ENCODE peak calls at places on chromosomes 13 and 19, in five cellular contexts. Q is fibroblast of lung, X is retinal pigment epithelial cell, T is neural progenitor cell, I is bronchial epithelial cell. F is an unnamed sample.

GRCh38 chr19:53660584-53660983 is 28.8 kb downstream of the DPRX start:
- DNase-seq in Q (no peak), X (no peak), T (no peak), I (no peak), F (no peak)

GRCh38 chr13:63700366-63700765 is 2284.7 kb upstream of the PCDH20 start:
- DNase-seq in Q (no peak), X (no peak), T (no peak), I (no peak), F (no peak)

GRCh38 chr13:93375491-93375890 is 148.9 kb downstream of the GPC6 start:
- DNase-seq in Q (no peak), X (no peak), T (no peak), I (no peak), F (no peak)

GRCh38 chr19:50843205-50843604 is 9.8 kb upstream of the KLK15 start:
- DNase-seq in Q (no peak), X (no peak), T (no peak), I (no peak), F (no peak)

GRCh38 chr13:29993716-29994488 is 143.5 kb upstream of the UBL3 start:
- DNase-seq in Q (peak; percentile 39), X (no peak), T (no peak), I (peak; percentile 33), F (no peak)

GRCh38 chr19:32708457-32708856 is 11.1 kb upstream of the TDRD12 start:
- DNase-seq in Q (no peak), X (no peak), T (no peak), I (no peak), F (no peak)

GRCh38 chr13:23796546-23796945 is 92.7 kb downstream of the MIPEP start:
- DNase-seq in Q (peak; percentile 32), X (no peak), T (no peak), I (peak; percentile 37), F (no peak)

GRCh38 chr13:112616586-112617381 is 28.8 kb upstream of the TUBGCP3 start:
- DNase-seq in Q (peak; percentile 47), X (no peak), T (peak; percentile 65), I (peak; percentile 49), F (no peak)

GRCh38 chr13:107348931-107349330 is 781.0 kb upstream of the ARGLU1 start:
- DNase-seq in Q (peak; percentile 69), X (no peak), T (no peak), I (peak; percentile 43), F (no peak)

GRCh38 chr19:11425719-11426457 is 6.8 kb upstream of the RGL3 start:
- DNase-seq in Q (no peak), X (no peak), T (no peak), I (no peak), F (no peak)

GRCh38 chr19:50565984-50566903 is 2.0 kb downstream of the LRRC4B start:
- DNase-seq in Q (no peak), X (no peak), T (peak; percentile 74), I (no peak), F (no peak)

GRCh38 chr19:48746120-48746519 is 589 bp downstream of the IZUMO1 start:
- DNase-seq in Q (no peak), X (no peak), T (no peak), I (no peak), F (no peak)

GRCh38 chr13:77009011-77009410 is 17.1 kb downstream of the CLN5 start:
- DNase-seq in Q (no peak), X (no peak), T (no peak), I (no peak), F (no peak)

GRCh38 chr13:39253774-39254173 is 215.5 kb downstream of the NHLRC3 start:
- DNase-seq in Q (peak; percentile 65), X (peak; percentile 72), T (no peak), I (peak; percentile 52), F (no peak)

GRCh38 chr13:40346592-40346991 is 319.8 kb downstream of the FOXO1 start:
- DNase-seq in Q (no peak), X (no peak), T (no peak), I (no peak), F (no peak)

GRCh38 chr13:111939285-111940278 is 127.4 kb upstream of the SOX1 start:
- DNase-seq in Q (no peak), X (no peak), T (no peak), I (no peak), F (no peak)

GRCh38 chr13:24894277-24894971 is 130.5 kb downstream of the RNF17 start:
- DNase-seq in Q (no peak), X (no peak), T (no peak), I (no peak), F (no peak)

GRCh38 chr19:53158119-53158656 is 665 bp downstream of the ZNF347 start:
- DNase-seq in Q (peak; percentile 28), X (peak; percentile 2), T (peak; percentile 67), I (no peak), F (no peak)

GRCh38 chr13:74930402-74931165 is 551.4 kb downstream of the TBC1D4 start:
- DNase-seq in Q (peak; percentile 64), X (no peak), T (no peak), I (peak; percentile 87), F (no peak)

GRCh38 chr13:92896842-92897241 is 329.8 kb upstream of the GPC6 start:
- DNase-seq in Q (peak; percentile 47), X (peak; percentile 22), T (peak; percentile 57), I (peak; percentile 45), F (no peak)

GRCh38 chr13:28498481-28499115 is 3.7 kb upstream of the FLT1 start:
- DNase-seq in Q (no peak), X (no peak), T (no peak), I (no peak), F (no peak)

GRCh38 chr19:41264581-41265375 is 606 bp downstream of the HNRNPUL1 start:
- DNase-seq in Q (peak; percentile 32), X (no peak), T (peak; percentile 54), I (peak; percentile 34), F (no peak)

GRCh38 chr19:23823952-23824389 is 65.3 kb upstream of the ZNF681 start:
- DNase-seq in Q (peak; percentile 3), X (no peak), T (peak; percentile 9), I (peak; percentile 2), F (no peak)

GRCh38 chr13:31250435-31250834 is 50.7 kb downstream of the B3GLCT start:
- DNase-seq in Q (no peak), X (no peak), T (no peak), I (no peak), F (no peak)

GRCh38 chr19:1853295-1854031 is 5.2 kb upstream of the REXO1 start:
- DNase-seq in Q (peak; percentile 74), X (no peak), T (peak; percentile 72), I (peak; percentile 64), F (peak; percentile 66)

GRCh38 chr13:37209621-37210020 is 104.2 kb upstream of the CSNK1A1L start:
- DNase-seq in Q (no peak), X (no peak), T (no peak), I (no peak), F (no peak)

GRCh38 chr13:76991432-76991795 is 467 bp upstream of the CLN5 start:
- DNase-seq in Q (no peak), X (no peak), T (peak; percentile 5), I (peak; percentile 7), F (no peak)

GRCh38 chr13:80955487-80955886 is 614.6 kb upstream of the SPRY2 start:
- DNase-seq in Q (peak; percentile 56), X (peak; percentile 33), T (no peak), I (peak; percentile 74), F (no peak)

GRCh38 chr13:34803756-34804155 is 138.3 kb upstream of the NBEA start:
- DNase-seq in Q (no peak), X (no peak), T (no peak), I (no peak), F (no peak)

GRCh38 chr13:113777311-113778260 is 18.6 kb downstream of the TMEM255B start:
- DNase-seq in Q (peak; percentile 29), X (no peak), T (peak; percentile 88), I (no peak), F (peak; percentile 15)

GRCh38 chr13:92510416-92510815 is 716.2 kb upstream of the GPC6 start:
- DNase-seq in Q (peak; percentile 38), X (no peak), T (no peak), I (peak; percentile 68), F (no peak)

GRCh38 chr13:33676045-33676699 is 141.8 kb upstream of the RFC3 start:
- DNase-seq in Q (peak; percentile 6), X (peak; percentile 60), T (no peak), I (peak; percentile 18), F (no peak)

GRCh38 chr13:48727252-48728011 is 73.7 kb downstream of the CYSLTR2 start:
- DNase-seq in Q (peak; percentile 92), X (peak; percentile 71), T (no peak), I (no peak), F (no peak)

GRCh38 chr19:35151273-35152065 is 3.1 kb upstream of the FXYD5 start:
- DNase-seq in Q (no peak), X (no peak), T (no peak), I (no peak), F (no peak)
- TF ChIP-seq CTCF in Q (no peak), X (no peak), T (no peak), I (no peak), F (no peak)

DNA sequence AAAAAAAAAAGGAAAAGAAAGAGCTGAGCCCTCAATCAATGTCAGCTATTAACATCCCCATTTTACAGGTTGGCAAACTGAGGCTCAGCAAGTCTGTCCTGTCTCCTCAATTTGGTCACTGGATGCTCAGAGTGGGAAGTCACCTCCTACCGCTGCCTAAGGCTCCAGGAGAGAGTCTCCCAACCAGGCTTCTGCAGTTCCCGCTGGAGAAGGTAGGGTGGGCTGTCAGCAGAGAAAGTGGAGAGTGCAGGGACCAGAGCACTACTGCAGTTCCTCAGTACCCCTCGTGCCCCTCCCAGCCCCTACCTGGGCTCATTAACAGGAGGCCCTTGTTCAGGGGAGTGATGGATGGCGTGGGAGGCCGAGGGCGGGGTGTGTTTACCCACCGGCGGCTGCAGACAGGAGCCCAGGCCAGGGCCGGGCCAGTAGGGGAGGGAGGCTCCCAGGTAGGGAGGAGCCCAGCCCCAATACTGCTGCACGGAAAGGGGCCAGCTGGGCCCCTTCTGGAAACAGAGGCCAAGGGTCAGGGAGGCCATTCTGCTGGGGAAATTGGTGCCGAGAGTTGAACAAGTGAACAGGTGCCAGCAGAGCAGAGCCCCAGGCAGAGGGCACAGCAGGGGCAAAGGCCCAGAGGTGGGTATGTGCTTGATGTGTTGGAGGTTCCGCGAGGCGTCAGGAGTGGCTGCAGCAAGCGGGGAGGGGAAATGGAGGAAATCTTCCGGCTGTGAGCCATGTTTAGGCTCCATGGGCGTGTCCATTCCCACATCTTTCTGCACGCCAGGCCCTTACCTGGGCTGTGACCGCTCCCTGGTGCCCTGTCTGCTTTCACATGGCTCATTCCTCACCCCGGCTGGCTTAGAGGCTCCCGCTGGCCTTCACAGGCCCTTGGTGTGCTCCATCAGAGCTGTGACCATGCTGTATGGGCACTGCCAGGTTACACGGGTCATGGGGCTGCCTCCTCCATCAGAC is 7.6 kb upstream of the COMP start:
- DNase-seq in Q (no peak), X (no peak), T (peak; percentile 34), I (no peak), F (no peak)
- TF ChIP-seq CTCF in Q (peak; percentile 13), X (peak; percentile 15), T (no peak), I (no peak), F (no peak)

DNA sequence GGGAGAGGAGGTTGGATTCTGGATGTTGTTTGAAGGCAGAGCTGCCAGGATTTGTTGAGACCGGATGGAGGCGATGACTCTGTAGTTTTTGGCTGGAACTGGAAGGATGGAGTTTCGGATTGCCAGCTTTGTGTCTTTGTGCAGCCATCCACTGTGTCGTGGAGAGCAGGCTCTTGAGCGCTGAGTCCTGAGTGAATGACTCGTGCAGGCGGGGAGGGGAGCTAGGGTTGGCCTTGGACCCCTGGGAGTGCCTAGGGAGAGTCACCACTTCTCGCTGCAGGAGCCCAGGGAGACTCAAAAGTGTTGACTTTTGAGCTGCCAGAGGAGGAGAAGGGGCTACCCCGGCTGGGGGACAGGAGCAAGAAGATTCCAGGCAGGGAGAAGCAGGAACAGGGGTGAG is 3.9 kb downstream of the TOMM40 start:
- DNase-seq in Q (no peak), X (no peak), T (no peak), I (no peak), F (no peak)
- TF ChIP-seq CTCF in Q (no peak), X (no peak), T (no peak), I (no peak), F (no peak)

GRCh38 chr19:45717131-45717982 is 13.3 kb downstream of the FBXO46 start:
- DNase-seq in Q (peak; percentile 100), X (peak; percentile 97), T (peak; percentile 100), I (peak; percentile 93), F (peak; percentile 86)
- TF ChIP-seq CTCF in Q (no peak), X (peak; percentile 20), T (peak; percentile 18), I (peak; percentile 18), F (no peak)